ENCODE peak calls at places on chromosomes 7 and 10, in nine cellular contexts. B is activated naive CD8-positive, alpha-beta T cell treated with anti-CD3 and anti-CD28 coated beads for 36 hours; C is activated CD4-positive, CD25-positive, alpha-beta regulatory T cell treated with anti-CD3 and anti-CD28 coated beads, Interleukin-2, amount 50 U/mL, for 72 hours; K is stimulated activated CD8-positive, alpha-beta memory T cell treated with anti-CD3 and anti-CD28 coated beads, Interleukin-2, amount 100 ng/mL, for 1 hour; H is activated effector memory CD4-positive, alpha-beta T cell treated with Interleukin-2 at 50 U/mL for 16 hours; D is iris pigment epithelial cell; T is left cardiac atrium; S is pons; L is GM23248. U is an unnamed sample.

GRCh38 chr7:131557521-131558385 is 1.3 kb upstream of the PODXL start:
- DNase-seq in B (no peak), C (no peak), K (no peak), H (no peak), D (no peak), T (peak; percentile 75), S (no peak), L (peak; percentile 66), U (peak; percentile 47)

GRCh38 chr10:132523561-132524442 is 13.8 kb upstream of the INPP5A start:
- DNase-seq in B (no peak), C (peak; percentile 23), K (no peak), H (no peak), D (no peak), T (no peak), S (no peak), L (no peak), U (no peak)

GRCh38 chr7:30995541-30995940 is 31.8 kb downstream of the GHRHR start:
- DNase-seq in B (no peak), C (no peak), K (no peak), H (no peak), D (no peak), T (no peak), S (no peak), L (no peak), U (no peak)

GRCh38 chr10:125836746-125837145 is 13.4 kb downstream of the BCCIP start:
- DNase-seq in B (no peak), C (no peak), K (no peak), H (no peak), D (no peak), T (no peak), S (no peak), L (no peak), U (no peak)

GRCh38 chr10:117454502-117454901 is 79.3 kb upstream of the PDZD8 start:
- DNase-seq in B (no peak), C (no peak), K (no peak), H (no peak), D (peak; percentile 67), T (no peak), S (no peak), L (peak; percentile 68), U (peak; percentile 59)

GRCh38 chr10:29636178-29636577 is 1.4 kb upstream of the SVIL start:
- DNase-seq in B (no peak), C (no peak), K (no peak), H (no peak), D (peak; percentile 86), T (no peak), S (no peak), L (peak; percentile 82), U (peak; percentile 63)

GRCh38 chr10:43809211-43809930 is 160.7 kb upstream of the ZNF32 start:
- DNase-seq in B (no peak), C (no peak), K (no peak), H (no peak), D (peak; percentile 90), T (no peak), S (no peak), L (peak; percentile 94), U (peak; percentile 91)

GRCh38 chr7:37943905-37944736 is 23.7 kb downstream of the EPDR1 start:
- DNase-seq in B (no peak), C (no peak), K (no peak), H (no peak), D (no peak), T (no peak), S (peak; percentile 65), L (no peak), U (no peak)

GRCh38 chr10:29895436-29895835 is 163.9 kb downstream of the JCAD start:
- DNase-seq in B (no peak), C (no peak), K (no peak), H (no peak), D (peak; percentile 96), T (peak; percentile 87), S (peak; percentile 26), L (peak; percentile 84), U (peak; percentile 58)

GRCh38 chr7:30146127-30146612 is 11.4 kb downstream of the MTURN start:
- DNase-seq in B (no peak), C (no peak), K (no peak), H (no peak), D (no peak), T (no peak), S (no peak), L (no peak), U (no peak)

GRCh38 chr7:94145602-94146001 is 141.4 kb upstream of the BET1 start:
- DNase-seq in B (no peak), C (no peak), K (no peak), H (no peak), D (no peak), T (no peak), S (no peak), L (peak; percentile 80), U (peak; percentile 53)

GRCh38 chr7:154419344-154419743 is 367.1 kb downstream of the DPP6 start:
- DNase-seq in B (no peak), C (no peak), K (no peak), H (no peak), D (no peak), T (no peak), S (no peak), L (no peak), U (no peak)

GRCh38 chr7:5425507-5426225 is 2.0 kb upstream of the TNRC18 start:
- DNase-seq in B (no peak), C (no peak), K (no peak), H (no peak), D (peak; percentile 90), T (peak; percentile 71), S (peak; percentile 88), L (peak; percentile 94), U (peak; percentile 92)

GRCh38 chr7:141551080-141551772 is at the start of gene AGK:
- DNase-seq in B (peak; percentile 86), C (peak; percentile 73), K (peak; percentile 44), H (peak; percentile 68), D (peak; percentile 72), T (peak; percentile 77), S (peak; percentile 38), L (peak; percentile 88), U (peak; percentile 84)

GRCh38 chr10:13851906-13852305 is 265.1 kb downstream of the PRPF18 start:
- DNase-seq in B (no peak), C (no peak), K (no peak), H (no peak), D (no peak), T (no peak), S (no peak), L (peak; percentile 61), U (no peak)

GRCh38 chr10:32379314-32379949 is 32.5 kb upstream of the EPC1 start:
- DNase-seq in B (no peak), C (no peak), K (no peak), H (no peak), D (peak; percentile 75), T (no peak), S (peak; percentile 53), L (peak; percentile 83), U (peak; percentile 73)

GRCh38 chr7:108503112-108504026 is 22.6 kb downstream of the PNPLA8 start:
- DNase-seq in B (no peak), C (no peak), K (no peak), H (no peak), D (no peak), T (no peak), S (no peak), L (peak; percentile 46), U (no peak)

GRCh38 chr10:51344371-51344770 is 270.1 kb downstream of the PRKG1 start:
- DNase-seq in B (no peak), C (no peak), K (no peak), H (no peak), D (peak; percentile 5), T (no peak), S (no peak), L (no peak), U (no peak)

GRCh38 chr10:127405221-127405620 is 143.9 kb upstream of the NPS start:
- DNase-seq in B (no peak), C (no peak), K (no peak), H (no peak), D (peak; percentile 78), T (no peak), S (no peak), L (peak; percentile 61), U (peak; percentile 70)